ENCODE peak calls at places on chromosomes 16 and 17, in seven cellular contexts. U is heart right ventricle, W is A172, H is GM04504, M is fibroblast of the conjunctiva, Z is AG10803, B is cardiac fibroblast. I is an unnamed sample.

GRCh38 chr16:1530883-1531637 is 2.4 kb upstream of the TMEM204 start:
- DNase-seq in M (peak), U (peak), Z (peak), H (peak), B (peak), W (no peak), I (peak)

GRCh38 chr16:70254965-70255286 is 3.2 kb upstream of the EXOSC6 start:
- DNase-seq in M (no peak), W (no peak), H (no peak), Z (no peak), B (no peak), U (no peak), I (peak)

GRCh38 chr17:81608082-81608481 is 28.8 kb downstream of the NPLOC4 start:
- DNase-seq in M (no peak), Z (no peak), H (no peak), B (no peak), W (no peak), U (no peak), I (no peak)

GRCh38 chr17:83161298-83162034 is 82.1 kb downstream of the METRNL start:
- DNase-seq in W (no peak), M (peak), H (peak), U (no peak), Z (peak), B (no peak), I (peak)

GRCh38 chr16:1351582-1352362 is at the start of the genes GNPTG and TSR3:
- DNase-seq in H (peak), M (peak), W (peak), U (peak), B (peak), Z (peak), I (peak)

GRCh38 chr17:55674107-55674506 is 48.6 kb downstream of the TMEM100 start:
- DNase-seq in H (peak), B (peak), W (no peak), U (no peak), M (no peak), Z (peak), I (no peak)

GRCh38 chr17:80624864-80625263 is 80.2 kb downstream of the RPTOR start:
- DNase-seq in M (no peak), Z (no peak), W (no peak), B (no peak), U (no peak), H (no peak), I (no peak)

GRCh38 chr16:84715854-84716253 is 16.1 kb downstream of the USP10 start:
- DNase-seq in W (no peak), B (no peak), U (no peak), Z (no peak), M (no peak), H (no peak), I (no peak)

GRCh38 chr16:54270711-54271110 is 15.9 kb downstream of the IRX3 start:
- DNase-seq in B (no peak), H (no peak), W (no peak), Z (no peak), U (no peak), M (no peak), I (no peak)

GRCh38 chr16:86391987-86392386 is 118.3 kb upstream of the FOXF1 start:
- DNase-seq in H (no peak), Z (peak), B (peak), W (peak), M (no peak), U (no peak), I (peak)

GRCh38 chr16:57112403-57113041 is 20.1 kb downstream of the CPNE2 start:
- DNase-seq in U (no peak), B (no peak), W (no peak), H (no peak), M (no peak), Z (no peak), I (no peak)

GRCh38 chr16:4373909-4374742 is 2.5 kb downstream of the VASN start:
- DNase-seq in Z (peak), B (peak), M (peak), W (peak), U (peak), H (peak), I (peak)

GRCh38 chr17:44655983-44656700 is at the start of gene MEIOC:
- DNase-seq in Z (no peak), B (no peak), W (no peak), M (no peak), H (no peak), U (no peak), I (peak)

GRCh38 chr17:46057366-46057765 is 58.3 kb downstream of the STH start:
- DNase-seq in U (no peak), H (no peak), M (no peak), Z (no peak), B (peak), W (no peak), I (no peak)

I was measured in GM03348.